ENCODE peak calls at places on chromosome 4, in ten cellular contexts. T is ACHN; I is HT-29; Q is NCI-H524; S is T-helper 17 cell; L is kidney tubule cell; R is A172; P is AG09309; K is activated naive CD8-positive, alpha-beta T cell treated with anti-CD3 and anti-CD28 coated beads, Interleukin-2, amount 50 U/mL, for 24 hours; J is stimulated activated CD4-positive, alpha-beta T cell treated with anti-CD3 and anti-CD28 coated beads, Interleukin-4, amount 100 ng/mL, for 4 hours. X is an unnamed sample.

GRCh38 chr4:14254252-14254651 is 626.7 kb upstream of the BOD1L1 start:
- DNase-seq in S (no peak), I (peak; percentile 61), L (peak; percentile 32), Q (peak; percentile 59), J (no peak), R (peak; percentile 31), T (peak; percentile 32), P (no peak), K (peak; percentile 10), X (peak; percentile 25)

GRCh38 chr4:87078987-87079469 is 141.4 kb downstream of the KLHL8 start:
- DNase-seq in S (no peak), J (no peak), R (no peak), T (no peak), I (no peak), L (peak; percentile 38), P (peak; percentile 77), K (no peak), Q (no peak), X (no peak)

GRCh38 chr4:176393306-176394013 is 73.7 kb downstream of the SPCS3 start:
- DNase-seq in P (no peak), R (no peak), I (no peak), S (no peak), J (no peak), L (no peak), K (no peak), T (no peak), Q (no peak), X (no peak)

GRCh38 chr4:2062168-2062807 is 3.2 kb downstream of the NAT8L start:
- DNase-seq in Q (no peak), L (no peak), I (no peak), S (no peak), P (no peak), K (no peak), J (no peak), T (no peak), R (no peak), X (no peak)

GRCh38 chr4:128310266-128310697 is 22.7 kb upstream of the PGRMC2 start:
- DNase-seq in Q (peak; percentile 55), L (peak; percentile 44), P (no peak), I (peak; percentile 50), T (peak; percentile 31), J (no peak), S (no peak), R (no peak), K (no peak), X (peak; percentile 40)

GRCh38 chr4:104490770-104491395 is 3.8 kb downstream of the CXXC4 start:
- DNase-seq in S (peak; percentile 44), I (peak; percentile 70), R (peak; percentile 36), Q (peak; percentile 65), L (peak; percentile 70), J (peak; percentile 31), P (no peak), T (peak; percentile 24), K (peak; percentile 48), X (peak; percentile 74)

GRCh38 chr4:110615366-110616161 is 7.3 kb downstream of the PITX2 start:
- DNase-seq in J (no peak), K (no peak), L (peak; percentile 6), T (no peak), S (no peak), P (no peak), Q (no peak), I (no peak), R (no peak), X (no peak)

GRCh38 chr4:1099270-1099669 is 14.1 kb downstream of the RNF212 start:
- DNase-seq in T (no peak), K (no peak), L (no peak), R (no peak), J (no peak), P (no peak), I (no peak), Q (no peak), S (no peak), X (no peak)

GRCh38 chr4:106222548-106222947 is 93.5 kb downstream of the TBCK start:
- DNase-seq in I (no peak), R (no peak), P (no peak), L (no peak), J (no peak), K (no peak), Q (no peak), S (no peak), T (no peak), X (no peak)

GRCh38 chr4:5708829-5709680 is 696 bp upstream of the EVC2 start:
- DNase-seq in I (no peak), S (no peak), R (no peak), L (peak; percentile 40), J (no peak), T (no peak), P (no peak), K (no peak), Q (peak; percentile 31), X (no peak)

GRCh38 chr4:187309456-187309855 is 585.8 kb upstream of the FAT1 start:
- DNase-seq in T (no peak), K (no peak), J (no peak), I (no peak), P (peak; percentile 65), S (no peak), Q (no peak), L (no peak), R (peak; percentile 35), X (no peak)

GRCh38 chr4:23930750-23931488 is 41.1 kb upstream of the PPARGC1A start:
- DNase-seq in J (no peak), R (peak; percentile 28), L (peak; percentile 66), K (no peak), T (no peak), S (no peak), Q (no peak), I (no peak), P (no peak), X (peak; percentile 34)

GRCh38 chr4:121784401-121784800 is 16.7 kb upstream of the EXOSC9 start:
- DNase-seq in P (no peak), J (no peak), I (no peak), L (no peak), K (no peak), T (no peak), Q (no peak), S (no peak), R (no peak), X (no peak)

GRCh38 chr4:73257995-73258667 is 467 bp downstream of the ANKRD17 start:
- DNase-seq in L (no peak), R (no peak), S (no peak), P (no peak), Q (peak; percentile 64), K (no peak), I (peak; percentile 45), J (peak; percentile 26), T (peak; percentile 25), X (no peak)

GRCh38 chr4:132513491-132513890 is 635.6 kb upstream of the PCDH10 start:
- DNase-seq in P (no peak), I (no peak), L (no peak), Q (no peak), J (no peak), T (no peak), R (no peak), K (no peak), S (no peak), X (no peak)

GRCh38 chr4:37936889-37937498 is 23.2 kb upstream of the PTTG2 start:
- DNase-seq in S (no peak), R (no peak), I (peak; percentile 6), J (no peak), L (no peak), P (no peak), K (no peak), Q (no peak), T (no peak), X (no peak)

GRCh38 chr4:108683479-108683878 is 33.1 kb downstream of the OSTC start:
- DNase-seq in P (no peak), K (no peak), J (no peak), T (peak; percentile 47), L (peak; percentile 39), S (no peak), Q (peak; percentile 1), R (peak; percentile 30), I (peak; percentile 41), X (no peak)

GRCh38 chr4:99729186-99729585 is 71.6 kb upstream of the C4orf54 start:
- DNase-seq in P (no peak), J (no peak), K (no peak), S (no peak), R (no peak), I (no peak), L (no peak), Q (no peak), T (no peak), X (no peak)

GRCh38 chr4:142850478-142850877 is 4.4 kb upstream of the INPP4B start:
- DNase-seq in K (no peak), P (no peak), J (no peak), L (peak; percentile 13), S (no peak), R (no peak), I (peak; percentile 30), Q (no peak), T (no peak), X (no peak)

GRCh38 chr4:41150401-41150800 is 63.9 kb downstream of the APBB2 start:
- DNase-seq in R (no peak), L (no peak), P (no peak), K (no peak), I (no peak), S (no peak), T (no peak), J (no peak), Q (no peak), X (no peak)

GRCh38 chr4:184247421-184247820 is 29.7 kb upstream of the ENPP6 start:
- DNase-seq in L (no peak), S (no peak), I (no peak), P (no peak), K (no peak), T (no peak), Q (no peak), R (no peak), J (no peak), X (no peak)

GRCh38 chr4:67770422-67770821 is 16.2 kb upstream of the GNRHR start:
- DNase-seq in J (no peak), S (no peak), R (no peak), I (no peak), T (no peak), Q (peak; percentile 86), K (no peak), L (no peak), P (no peak), X (no peak)

GRCh38 chr4:112523008-112523440 is 7.0 kb upstream of the NEUROG2 start:
- DNase-seq in L (peak; percentile 22), R (no peak), P (no peak), I (no peak), J (peak; percentile 34), K (peak; percentile 47), S (no peak), T (no peak), Q (no peak), X (peak; percentile 31)

GRCh38 chr4:105715692-105716278 is 7.2 kb downstream of the GSTCD start:
- DNase-seq in P (no peak), Q (peak; percentile 22), L (peak; percentile 59), R (peak; percentile 37), I (peak; percentile 57), T (peak; percentile 67), J (no peak), K (no peak), S (no peak), X (no peak)

X was measured in transverse colon.